ENCODE peak calls at places on chromosomes 12 and 14, in seven cellular contexts. F is stomach, X is A549, Q is adrenal gland, H is K562, N is endothelial cell of umbilical vein, G is IMR-90. S is an unnamed sample.

GRCh38 chr12:119673634-119674033 is 5.7 kb downstream of the PRKAB1 start:
- DNase-seq in F (no peak), X (no peak), Q (peak; percentile 65), H (no peak), N (peak; percentile 85), G (no peak), S (no peak)

GRCh38 chr12:73935817-73936216 is 601.8 kb upstream of the ATXN7L3B start:
- DNase-seq in F (no peak), X (peak; percentile 55), Q (no peak), H (no peak), N (no peak), G (no peak), S (no peak)

GRCh38 chr12:59403259-59403932 is 192.4 kb upstream of the SLC16A7 start:
- DNase-seq in F (peak; percentile 40), X (peak; percentile 59), Q (peak; percentile 40), H (peak; percentile 5), N (peak; percentile 70), G (peak; percentile 75), S (peak; percentile 6)

GRCh38 chr12:67524861-67525499 is 123.6 kb upstream of the DYRK2 start:
- DNase-seq in F (no peak), X (no peak), Q (no peak), H (no peak), N (no peak), G (no peak), S (no peak)

GRCh38 chr14:24816011-24816928 is 182.3 kb upstream of the GZMB start:
- DNase-seq in F (peak; percentile 47), X (peak; percentile 41), Q (peak; percentile 17), H (no peak), N (no peak), G (peak; percentile 37), S (no peak)

GRCh38 chr12:49348781-49349180 is 2.1 kb downstream of the DNAJC22 start:
- DNase-seq in F (peak; percentile 17), X (no peak), Q (no peak), H (no peak), N (no peak), G (no peak), S (no peak)

GRCh38 chr14:22939684-22940083 is 10.5 kb upstream of the PRMT5 start:
- DNase-seq in F (no peak), X (no peak), Q (no peak), H (no peak), N (no peak), G (peak; percentile 86), S (no peak)

GRCh38 chr12:88153959-88154358 is 11.9 kb downstream of the TMTC3 start:
- DNase-seq in F (no peak), X (peak; percentile 55), Q (no peak), H (no peak), N (peak; percentile 62), G (peak; percentile 70), S (no peak)

GRCh38 chr12:83573676-83574075 is 887.0 kb downstream of the TMTC2 start:
- DNase-seq in F (peak; percentile 52), X (peak; percentile 49), Q (peak; percentile 38), H (no peak), N (no peak), G (no peak), S (peak; percentile 21)

GRCh38 chr14:65720743-65721142 is 308.2 kb downstream of the FUT8 start:
- DNase-seq in F (no peak), X (no peak), Q (no peak), H (no peak), N (no peak), G (no peak), S (no peak)

GRCh38 chr12:62793256-62794217 is 141.4 kb downstream of the PPM1H start:
- DNase-seq in F (peak; percentile 88), X (peak; percentile 96), Q (peak; percentile 85), H (peak; percentile 68), N (peak; percentile 91), G (peak; percentile 87), S (peak; percentile 61)

GRCh38 chr12:79424109-79424721 is 266.5 kb downstream of the PAWR start:
- DNase-seq in F (no peak), X (peak; percentile 94), Q (peak; percentile 18), H (no peak), N (peak; percentile 88), G (peak; percentile 95), S (no peak)

GRCh38 chr12:52156757-52157565 is 34.9 kb downstream of the KRT80 start:
- DNase-seq in F (peak; percentile 85), X (peak; percentile 88), Q (peak; percentile 74), H (peak; percentile 79), N (peak; percentile 58), G (peak; percentile 42), S (peak; percentile 63)

GRCh38 chr12:85076688-85077430 is 40.7 kb downstream of the LRRIQ1 start:
- DNase-seq in F (no peak), X (peak; percentile 82), Q (no peak), H (peak; percentile 1), N (peak; percentile 87), G (peak; percentile 92), S (peak; percentile 7)

GRCh38 chr12:2453076-2453806 is 341.5 kb upstream of the FKBP4 start:
- DNase-seq in F (no peak), X (no peak), Q (no peak), H (no peak), N (no peak), G (no peak), S (peak; percentile 29)

GRCh38 chr12:132275110-132275531 is 54.3 kb downstream of the GALNT9 start:
- DNase-seq in F (peak; percentile 28), X (peak; percentile 83), Q (no peak), H (peak; percentile 75), N (peak; percentile 31), G (peak; percentile 20), S (peak; percentile 99)

GRCh38 chr14:85415015-85415712 is 114.8 kb upstream of the FLRT2 start:
- DNase-seq in F (no peak), X (peak; percentile 97), Q (peak; percentile 30), H (no peak), N (peak; percentile 67), G (peak; percentile 93), S (peak; percentile 23)

GRCh38 chr14:80584638-80585505 is 356.7 kb downstream of the CEP128 start:
- DNase-seq in F (no peak), X (peak; percentile 39), Q (no peak), H (no peak), N (peak; percentile 49), G (peak; percentile 82), S (no peak)

GRCh38 chr14:105530446-105531087 is 4.2 kb downstream of the TMEM121 start:
- DNase-seq in F (no peak), X (no peak), Q (no peak), H (no peak), N (no peak), G (no peak), S (no peak)
- TF ChIP-seq POLR2A in F (no peak), X (no peak), Q (no peak), H (no peak), N (no peak), G (no peak), S (no peak)

DNA sequence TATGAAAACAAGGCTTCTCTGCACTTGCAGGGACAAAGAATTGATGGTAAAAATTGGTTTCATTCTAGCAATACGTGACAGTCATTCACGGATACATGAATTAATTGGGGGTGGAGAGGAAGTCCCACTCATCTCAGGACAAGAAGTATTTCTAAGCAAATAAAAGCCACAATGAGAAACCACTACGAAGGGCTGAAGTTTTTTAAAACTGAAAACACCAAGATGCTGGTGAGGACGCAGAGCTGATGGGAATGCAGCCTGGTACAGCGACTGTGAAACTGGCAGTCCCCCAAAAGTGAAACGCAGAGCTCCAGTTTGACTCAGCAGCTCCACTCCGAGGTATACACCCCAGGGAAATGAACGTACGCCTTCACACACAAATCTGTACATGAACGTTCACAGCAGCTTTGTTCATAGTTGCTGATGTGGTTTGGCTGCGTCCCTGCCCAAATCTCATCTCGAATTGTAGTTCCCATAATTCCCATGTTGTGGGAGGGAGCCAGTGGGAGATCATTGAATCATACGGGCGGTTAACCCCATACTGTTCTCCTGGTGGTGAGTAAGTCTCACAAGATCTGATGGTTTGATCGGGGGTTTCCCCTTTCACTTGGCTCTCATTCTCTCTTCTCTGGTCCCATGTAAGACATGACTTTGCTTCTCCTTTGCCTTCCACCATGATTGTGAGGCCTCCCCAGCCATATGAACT is 89.0 kb downstream of the SCARB1 start:
- DNase-seq in F (no peak), X (no peak), Q (peak; percentile 79), H (no peak), N (no peak), G (peak; percentile 85), S (peak; percentile 38)
- TF ChIP-seq POLR2A in F (no peak), X (no peak), Q (peak; percentile 54), H (no peak), N (no peak), G (no peak), S (no peak)

GRCh38 chr12:14774074-14774943 is 29.0 kb downstream of the WBP11 start:
- DNase-seq in F (peak; percentile 97), X (peak; percentile 98), Q (peak; percentile 99), H (no peak), N (peak; percentile 95), G (peak; percentile 94), S (no peak)

GRCh38 chr12:14776236-14776959 is 26.9 kb downstream of the WBP11 start:
- DNase-seq in F (no peak), X (peak; percentile 26), Q (no peak), H (no peak), N (no peak), G (peak; percentile 29), S (no peak)

GRCh38 chr12:14775652-14776020 is 27.6 kb downstream of the WBP11 start:
- DNase-seq in F (no peak), X (no peak), Q (no peak), H (no peak), N (no peak), G (peak; percentile 73), S (no peak)

GRCh38 chr12:14773685-14774073 is 29.6 kb downstream of the WBP11 start:
- DNase-seq in F (no peak), X (no peak), Q (no peak), H (no peak), N (no peak), G (no peak), S (no peak)

DNA sequence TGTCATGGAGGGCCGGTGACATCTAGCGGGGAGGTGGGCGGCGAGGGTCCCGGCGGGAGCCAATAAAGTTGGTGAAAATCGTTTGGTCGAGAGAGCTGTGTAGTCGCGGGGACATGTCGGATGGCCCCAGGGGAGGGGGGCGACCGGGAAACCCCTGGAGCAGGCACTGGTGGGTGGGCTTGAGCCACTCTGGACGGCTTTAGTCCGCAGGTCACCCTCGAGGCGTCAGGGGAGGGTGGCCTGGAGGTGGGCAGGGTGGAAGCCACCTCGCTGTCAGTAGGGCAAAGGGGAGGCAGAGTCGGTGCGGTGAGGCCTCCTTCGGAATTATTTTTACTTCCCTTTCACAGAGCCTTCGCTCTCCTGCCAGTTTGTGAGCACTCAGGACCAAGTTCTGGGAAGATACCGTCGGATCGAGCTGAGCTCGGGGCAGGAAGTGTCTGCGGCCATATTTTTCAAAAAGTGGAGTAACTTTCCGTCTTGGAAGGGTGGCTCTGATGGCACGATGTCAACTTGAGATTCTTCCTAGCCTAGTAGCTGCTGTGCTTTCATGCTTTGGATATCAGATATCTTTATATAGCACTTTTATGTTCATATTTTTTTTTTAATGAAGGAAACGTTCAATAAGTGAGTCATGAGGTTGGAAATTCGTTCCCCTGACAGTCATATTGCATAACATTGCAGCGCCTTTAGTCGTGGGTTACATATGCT is 28.2 kb downstream of the WBP11 start:
- DNase-seq in F (peak; percentile 56), X (peak; percentile 36), Q (peak; percentile 49), H (no peak), N (peak; percentile 73), G (peak; percentile 65), S (no peak)
- TF ChIP-seq POLR2A in F (no peak), X (peak; percentile 35), Q (peak; percentile 26), H (no peak), N (peak; percentile 48), G (peak; percentile 48), S (no peak)

DNA sequence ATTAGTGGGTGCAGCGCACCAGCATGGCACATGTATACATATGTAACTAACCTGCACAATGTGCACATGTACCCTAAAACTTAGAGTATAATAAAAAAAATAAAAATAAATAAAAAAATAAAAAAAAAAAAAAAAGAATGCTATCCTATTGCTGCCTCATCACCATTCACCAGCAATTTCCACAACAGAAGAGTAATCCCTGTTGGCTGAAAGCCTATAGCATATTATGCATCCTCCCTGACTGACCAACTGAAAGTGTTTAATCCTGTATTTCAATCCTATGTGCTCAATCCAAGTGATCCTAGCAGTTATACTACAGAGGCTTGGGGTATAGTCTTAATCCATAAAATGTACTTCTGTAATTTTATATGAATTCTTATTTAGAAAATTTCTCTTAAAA is 18.5 kb downstream of the DICER1 start:
- DNase-seq in F (no peak), X (no peak), Q (no peak), H (no peak), N (no peak), G (peak; percentile 18), S (no peak)
- TF ChIP-seq POLR2A in F (no peak), X (no peak), Q (no peak), H (no peak), N (no peak), G (no peak), S (no peak)